ENCODE peak calls at places on chromosomes 6 and 20, in eight cellular contexts. One of them, this sample, is unnamed.

GRCh38 chr20:5662769-5663168 is 87.4 kb upstream of the SHLD1 start:
- DNase-seq in H7: no peak
- DNase-seq in esophagus squamous epithelium: no peak
- DNase-seq in astrocyte: no peak
- DNase-seq in K562: no peak
- DNase-seq in heart left ventricle: no peak
- DNase-seq in CD8-positive, alpha-beta memory T cell: no peak
- DNase-seq in tibial artery: peak; percentile 34
- DNase-seq in this sample: no peak

GRCh38 chr20:35312348-35312747 is 20.1 kb upstream of the FAM83C start:
- DNase-seq in K562: no peak
- DNase-seq in tibial artery: no peak
- DNase-seq in CD8-positive, alpha-beta memory T cell: no peak
- DNase-seq in heart left ventricle: no peak
- DNase-seq in H7: no peak
- DNase-seq in astrocyte: peak; percentile 93
- DNase-seq in esophagus squamous epithelium: no peak
- DNase-seq in this sample: no peak

GRCh38 chr6:138570716-138571020 is 71.4 kb upstream of the NHSL1 start:
- DNase-seq in astrocyte: no peak
- DNase-seq in tibial artery: no peak
- DNase-seq in heart left ventricle: no peak
- DNase-seq in K562: no peak
- DNase-seq in CD8-positive, alpha-beta memory T cell: no peak
- DNase-seq in esophagus squamous epithelium: no peak
- DNase-seq in H7: no peak
- DNase-seq in this sample: no peak

GRCh38 chr6:44806656-44807055 is 419.1 kb downstream of the CDC5L start:
- DNase-seq in tibial artery: no peak
- DNase-seq in CD8-positive, alpha-beta memory T cell: no peak
- DNase-seq in heart left ventricle: no peak
- DNase-seq in K562: no peak
- DNase-seq in H7: no peak
- DNase-seq in astrocyte: peak; percentile 16
- DNase-seq in esophagus squamous epithelium: no peak
- DNase-seq in this sample: no peak

GRCh38 chr6:44942201-44942600 is 385.9 kb upstream of the RUNX2 start:
- DNase-seq in K562: no peak
- DNase-seq in heart left ventricle: no peak
- DNase-seq in tibial artery: no peak
- DNase-seq in esophagus squamous epithelium: no peak
- DNase-seq in H7: no peak
- DNase-seq in astrocyte: no peak
- DNase-seq in CD8-positive, alpha-beta memory T cell: no peak
- DNase-seq in this sample: no peak

GRCh38 chr20:16098890-16099639 is 474.2 kb downstream of the KIF16B start:
- DNase-seq in H7: no peak
- DNase-seq in tibial artery: no peak
- DNase-seq in esophagus squamous epithelium: no peak
- DNase-seq in CD8-positive, alpha-beta memory T cell: no peak
- DNase-seq in heart left ventricle: no peak
- DNase-seq in K562: no peak
- DNase-seq in astrocyte: no peak
- DNase-seq in this sample: no peak

GRCh38 chr6:104940881-104941693 is 15.8 kb upstream of the LIN28B start:
- DNase-seq in esophagus squamous epithelium: no peak
- DNase-seq in astrocyte: peak; percentile 10
- DNase-seq in heart left ventricle: peak; percentile 13
- DNase-seq in H7: peak; percentile 91
- DNase-seq in K562: peak; percentile 80
- DNase-seq in CD8-positive, alpha-beta memory T cell: peak; percentile 10
- DNase-seq in tibial artery: no peak
- DNase-seq in this sample: no peak

GRCh38 chr6:31307669-31308049 is 35.8 kb upstream of the HLA-C start:
- DNase-seq in K562: no peak
- DNase-seq in CD8-positive, alpha-beta memory T cell: no peak
- DNase-seq in H7: no peak
- DNase-seq in esophagus squamous epithelium: no peak
- DNase-seq in heart left ventricle: no peak
- DNase-seq in astrocyte: no peak
- DNase-seq in tibial artery: no peak
- DNase-seq in this sample: no peak

GRCh38 chr6:160974304-160974771 is 17.2 kb upstream of the MAP3K4 start:
- DNase-seq in CD8-positive, alpha-beta memory T cell: no peak
- DNase-seq in esophagus squamous epithelium: no peak
- DNase-seq in K562: peak; percentile 34
- DNase-seq in tibial artery: peak; percentile 73
- DNase-seq in heart left ventricle: peak; percentile 47
- DNase-seq in astrocyte: peak; percentile 95
- DNase-seq in H7: no peak
- DNase-seq in this sample: peak; percentile 62

GRCh38 chr6:49551126-49551865 is 828 bp downstream of the C6orf141 start:
- DNase-seq in tibial artery: peak; percentile 65
- DNase-seq in H7: peak; percentile 62
- DNase-seq in K562: no peak
- DNase-seq in heart left ventricle: no peak
- DNase-seq in esophagus squamous epithelium: no peak
- DNase-seq in CD8-positive, alpha-beta memory T cell: no peak
- DNase-seq in astrocyte: no peak
- DNase-seq in this sample: no peak

GRCh38 chr6:31396422-31397152 is 6.8 kb upstream of the MICA start:
- DNase-seq in tibial artery: peak; percentile 89
- DNase-seq in heart left ventricle: peak; percentile 72
- DNase-seq in esophagus squamous epithelium: no peak
- DNase-seq in K562: peak; percentile 69
- DNase-seq in H7: peak; percentile 76
- DNase-seq in CD8-positive, alpha-beta memory T cell: peak; percentile 77
- DNase-seq in astrocyte: peak; percentile 34
- DNase-seq in this sample: peak; percentile 81

GRCh38 chr6:162151050-162151658 is 576.4 kb downstream of the PRKN start:
- DNase-seq in esophagus squamous epithelium: no peak
- DNase-seq in tibial artery: no peak
- DNase-seq in K562: no peak
- DNase-seq in heart left ventricle: no peak
- DNase-seq in CD8-positive, alpha-beta memory T cell: no peak
- DNase-seq in astrocyte: peak; percentile 63
- DNase-seq in H7: no peak
- DNase-seq in this sample: no peak

GRCh38 chr20:43404880-43405279 is 52.8 kb upstream of the SRSF6 start:
- DNase-seq in tibial artery: no peak
- DNase-seq in H7: peak; percentile 62
- DNase-seq in esophagus squamous epithelium: no peak
- DNase-seq in heart left ventricle: no peak
- DNase-seq in CD8-positive, alpha-beta memory T cell: no peak
- DNase-seq in astrocyte: no peak
- DNase-seq in K562: peak; percentile 55
- DNase-seq in this sample: no peak

GRCh38 chr6:18280084-18280483 is 15.8 kb upstream of the DEK start:
- DNase-seq in CD8-positive, alpha-beta memory T cell: no peak
- DNase-seq in K562: no peak
- DNase-seq in astrocyte: peak; percentile 36
- DNase-seq in tibial artery: no peak
- DNase-seq in esophagus squamous epithelium: no peak
- DNase-seq in H7: no peak
- DNase-seq in heart left ventricle: no peak
- DNase-seq in this sample: no peak

GRCh38 chr6:11212625-11213024 is 19.8 kb downstream of the NEDD9 start:
- DNase-seq in heart left ventricle: peak; percentile 53
- DNase-seq in K562: no peak
- DNase-seq in H7: no peak
- DNase-seq in astrocyte: peak; percentile 81
- DNase-seq in tibial artery: peak; percentile 82
- DNase-seq in esophagus squamous epithelium: no peak
- DNase-seq in CD8-positive, alpha-beta memory T cell: no peak
- DNase-seq in this sample: peak; percentile 52

GRCh38 chr6:91088976-91089375 is 502.1 kb upstream of the MAP3K7 start:
- DNase-seq in CD8-positive, alpha-beta memory T cell: no peak
- DNase-seq in H7: no peak
- DNase-seq in esophagus squamous epithelium: no peak
- DNase-seq in tibial artery: no peak
- DNase-seq in astrocyte: no peak
- DNase-seq in heart left ventricle: no peak
- DNase-seq in K562: no peak
- DNase-seq in this sample: no peak

DNA sequence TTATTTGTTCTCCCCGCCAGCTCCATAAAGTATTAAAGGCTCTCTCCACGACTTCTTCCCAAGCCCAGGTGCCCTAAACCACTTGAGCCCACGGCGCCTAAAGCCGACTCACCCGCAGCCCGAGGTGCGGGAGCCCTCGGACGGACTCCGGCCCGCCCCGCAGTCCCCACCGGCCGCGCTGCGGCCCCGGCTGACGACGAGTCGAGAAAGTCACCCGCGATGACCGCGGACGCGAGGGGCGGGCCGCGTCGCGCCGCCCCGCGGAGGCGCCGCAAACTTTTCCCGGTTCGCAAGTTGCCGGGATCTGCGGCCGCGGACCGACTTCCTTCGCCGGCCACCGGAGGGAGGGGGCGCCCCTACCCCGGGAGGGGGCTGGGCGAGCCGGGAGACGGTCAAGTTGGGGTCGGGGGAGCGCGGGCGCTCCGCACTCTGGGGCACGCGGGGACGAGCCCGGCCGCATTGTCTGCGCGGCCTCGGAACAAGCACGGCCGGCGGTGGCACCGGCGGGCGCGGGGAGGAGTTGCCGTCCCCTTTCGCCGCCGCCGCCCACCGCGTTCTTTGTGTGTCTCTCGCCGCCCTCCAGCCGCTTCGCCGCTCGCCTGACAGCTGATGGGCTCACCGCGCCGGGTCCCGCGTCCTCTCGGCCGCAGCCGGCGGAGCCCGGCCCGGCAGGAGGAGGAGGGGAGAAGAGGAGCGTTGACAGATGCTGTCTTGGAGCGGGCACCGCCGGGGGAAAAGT is 131.5 kb downstream of the OGFRL1 start:
- DNase-seq in esophagus squamous epithelium: no peak
- DNase-seq in astrocyte: no peak
- DNase-seq in H7: peak; percentile 65
- DNase-seq in K562: no peak
- DNase-seq in heart left ventricle: peak; percentile 76
- DNase-seq in tibial artery: peak; percentile 80
- DNase-seq in CD8-positive, alpha-beta memory T cell: no peak
- DNase-seq in this sample: peak; percentile 72
- H3K27me3 ChIP-seq in esophagus squamous epithelium: no peaks in the 10 kb centered on the region
- H3K27me3 ChIP-seq in astrocyte: no peaks in the 10 kb centered on the region
- H3K27me3 ChIP-seq in H7: peaks cover 9% of the 10 kb centered on the region
- H3K27me3 ChIP-seq in K562: no peaks in the 10 kb centered on the region
- H3K27me3 ChIP-seq in heart left ventricle: no peaks in the 10 kb centered on the region
- H3K27me3 ChIP-seq in tibial artery: no peaks in the 10 kb centered on the region
- H3K27me3 ChIP-seq in CD8-positive, alpha-beta memory T cell: no peaks in the 10 kb centered on the region
- H3K27me3 ChIP-seq in this sample: no peaks in the 10 kb centered on the region

DNA sequence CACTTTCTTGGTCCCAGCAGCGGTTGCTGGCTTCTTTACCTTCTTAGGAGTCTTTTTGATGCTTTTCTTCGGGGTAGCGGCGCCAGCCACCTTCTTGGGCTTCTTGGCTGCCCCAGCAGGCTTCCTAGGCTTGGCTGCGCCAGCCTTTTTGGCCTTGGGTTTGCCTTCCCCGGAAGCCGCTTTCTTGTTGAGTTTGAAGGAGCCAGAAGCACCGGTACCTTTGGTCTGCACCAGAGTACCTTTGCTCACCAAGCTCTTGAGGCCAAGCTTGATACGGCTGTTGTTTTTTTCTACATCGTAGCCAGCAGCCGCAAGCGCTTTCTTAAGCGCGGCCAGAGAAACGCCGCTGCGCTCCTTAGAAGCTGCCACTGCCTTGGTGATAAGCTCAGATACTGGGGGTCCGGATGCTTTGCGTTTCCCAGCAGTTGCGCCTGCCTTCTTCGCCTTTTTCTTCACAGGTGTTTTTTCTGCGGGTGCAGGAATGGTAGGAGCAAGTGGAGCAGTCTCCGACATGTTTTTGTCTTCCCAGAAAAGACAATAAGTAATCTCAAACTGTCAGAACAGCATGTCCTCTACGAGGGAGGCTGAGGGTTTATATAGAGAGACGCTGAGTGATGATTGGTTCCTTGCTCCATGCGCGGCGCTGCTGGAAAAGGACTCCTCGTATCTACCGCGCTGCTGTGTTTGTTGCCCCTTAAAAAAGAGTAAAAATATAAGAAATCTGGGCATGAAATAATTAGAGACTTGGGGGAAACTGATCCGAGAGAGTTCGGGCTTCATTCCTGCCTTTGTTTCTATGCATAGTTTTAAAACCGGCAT is 130.4 kb upstream of the BTN3A2 start:
- DNase-seq in CD8-positive, alpha-beta memory T cell: peak; percentile 83
- DNase-seq in tibial artery: peak; percentile 76
- DNase-seq in astrocyte: peak; percentile 69
- DNase-seq in heart left ventricle: no peak
- DNase-seq in H7: peak; percentile 71
- DNase-seq in esophagus squamous epithelium: no peak
- DNase-seq in K562: peak; percentile 71
- DNase-seq in this sample: no peak
- H3K27me3 ChIP-seq in CD8-positive, alpha-beta memory T cell: no peaks in the 10 kb centered on the region
- H3K27me3 ChIP-seq in tibial artery: no peaks in the 10 kb centered on the region
- H3K27me3 ChIP-seq in astrocyte: no peaks in the 10 kb centered on the region
- H3K27me3 ChIP-seq in heart left ventricle: peaks cover 16% of the 10 kb centered on the region
- H3K27me3 ChIP-seq in H7: no peaks in the 10 kb centered on the region
- H3K27me3 ChIP-seq in esophagus squamous epithelium: no peaks in the 10 kb centered on the region
- H3K27me3 ChIP-seq in K562: no peaks in the 10 kb centered on the region
- H3K27me3 ChIP-seq in this sample: peaks cover 84% of the 10 kb centered on the region

DNA sequence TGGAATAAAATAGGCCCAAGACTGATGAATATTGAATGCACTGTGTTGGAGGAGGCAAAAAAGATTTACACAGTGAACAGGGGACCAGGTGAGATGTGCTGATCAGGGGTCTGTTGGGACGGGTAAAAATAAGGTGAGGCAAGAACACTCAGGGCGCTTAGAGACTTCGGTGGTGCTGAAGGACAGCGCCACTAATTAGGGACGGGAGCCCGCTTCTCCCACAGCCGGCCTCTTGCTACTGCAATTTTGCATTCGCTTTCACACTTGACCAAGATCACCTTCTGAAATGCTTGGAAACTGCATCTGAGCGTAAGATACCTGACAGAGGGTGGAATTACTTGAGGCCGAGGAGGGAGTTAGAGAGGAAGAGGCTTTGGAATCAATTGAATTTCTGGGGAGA is 7.3 kb downstream of the TFAP2D start:
- DNase-seq in esophagus squamous epithelium: no peak
- DNase-seq in heart left ventricle: no peak
- DNase-seq in CD8-positive, alpha-beta memory T cell: no peak
- DNase-seq in H7: peak; percentile 62
- DNase-seq in K562: peak; percentile 17
- DNase-seq in tibial artery: no peak
- DNase-seq in astrocyte: no peak
- DNase-seq in this sample: no peak
- H3K27me3 ChIP-seq in esophagus squamous epithelium: peaks cover 20% of the 10 kb centered on the region
- H3K27me3 ChIP-seq in heart left ventricle: peaks cover 11% of the 10 kb centered on the region
- H3K27me3 ChIP-seq in CD8-positive, alpha-beta memory T cell: no peaks in the 10 kb centered on the region
- H3K27me3 ChIP-seq in H7: peaks cover 100% of the 10 kb centered on the region
- H3K27me3 ChIP-seq in K562: peaks cover 2% of the 10 kb centered on the region
- H3K27me3 ChIP-seq in tibial artery: no peaks in the 10 kb centered on the region
- H3K27me3 ChIP-seq in astrocyte: peaks cover 15% of the 10 kb centered on the region
- H3K27me3 ChIP-seq in this sample: peaks cover 93% of the 10 kb centered on the region

DNA sequence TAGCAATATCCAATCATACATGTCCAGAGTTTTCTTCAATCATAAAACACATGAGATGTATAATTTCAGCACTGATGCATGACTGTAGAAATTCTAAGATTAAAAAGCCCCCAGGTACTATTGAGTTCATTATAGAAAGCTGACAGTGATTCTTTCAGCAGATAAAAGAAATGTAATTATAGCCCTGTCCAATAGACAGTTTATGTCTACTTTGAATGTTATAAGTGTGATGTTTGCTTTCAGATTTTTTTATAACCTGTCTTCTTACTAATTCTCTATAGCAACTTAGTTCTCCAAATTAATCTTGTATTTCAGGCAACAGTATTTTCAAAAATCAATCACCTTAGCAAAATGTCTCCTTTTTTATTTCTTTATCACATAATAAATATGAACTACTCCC is 13.5 kb upstream of the FKBP1C start:
- DNase-seq in heart left ventricle: no peak
- DNase-seq in tibial artery: no peak
- DNase-seq in esophagus squamous epithelium: no peak
- DNase-seq in H7: no peak
- DNase-seq in astrocyte: no peak
- DNase-seq in K562: no peak
- DNase-seq in CD8-positive, alpha-beta memory T cell: no peak
- DNase-seq in this sample: no peak
- H3K27me3 ChIP-seq in heart left ventricle: no peaks in the 10 kb centered on the region
- H3K27me3 ChIP-seq in tibial artery: no peaks in the 10 kb centered on the region
- H3K27me3 ChIP-seq in esophagus squamous epithelium: no peaks in the 10 kb centered on the region
- H3K27me3 ChIP-seq in H7: no peaks in the 10 kb centered on the region
- H3K27me3 ChIP-seq in astrocyte: no peaks in the 10 kb centered on the region
- H3K27me3 ChIP-seq in K562: no peaks in the 10 kb centered on the region
- H3K27me3 ChIP-seq in CD8-positive, alpha-beta memory T cell: no peaks in the 10 kb centered on the region
- H3K27me3 ChIP-seq in this sample: no peaks in the 10 kb centered on the region

This sample was measured in left ventricle myocardium inferior.